ENCODE peak calls at places on chromosomes 5 and 9, in eight cellular contexts. E is HCT116, C is non-pigmented ciliary epithelial cell, D is T-helper 2 cell, R is NCI-H524, M is HTR-8/SVneo, Y is ovary, S is AG04449. W is an unnamed sample.

GRCh38 chr9:90884178-90884577 is 82.6 kb downstream of the SYK start:
- DNase-seq in R (no peak), M (no peak), C (no peak), Y (no peak), D (no peak), S (no peak), E (no peak), W (no peak)

GRCh38 chr9:134365791-134366222 is 39.6 kb downstream of the RXRA start:
- DNase-seq in M (no peak), D (no peak), S (no peak), C (no peak), R (peak; percentile 94), Y (peak; percentile 81), E (no peak), W (peak; percentile 78)

GRCh38 chr5:117249086-117249815 is 674.6 kb upstream of the SEMA6A start:
- DNase-seq in M (no peak), R (no peak), S (no peak), Y (no peak), C (no peak), D (no peak), E (no peak), W (no peak)

GRCh38 chr5:72066658-72067057 is 40.6 kb upstream of the MAP1B start:
- DNase-seq in Y (no peak), M (peak; percentile 57), S (peak; percentile 82), D (no peak), C (peak; percentile 88), R (peak; percentile 29), E (peak; percentile 10), W (peak; percentile 96)

GRCh38 chr5:174229640-174230350 is 184.3 kb downstream of the NSG2 start:
- DNase-seq in D (peak; percentile 6), R (no peak), S (peak; percentile 55), E (no peak), M (no peak), Y (no peak), C (peak; percentile 42), W (no peak)

GRCh38 chr9:34985311-34985899 is 4.1 kb upstream of the DNAJB5 start:
- DNase-seq in Y (no peak), D (peak; percentile 49), R (peak; percentile 55), C (no peak), E (peak; percentile 59), S (no peak), M (peak; percentile 24), W (no peak)

GRCh38 chr5:162128117-162128516 is 60.5 kb downstream of the GABRG2 start:
- DNase-seq in C (no peak), E (peak; percentile 6), Y (no peak), D (no peak), M (no peak), S (no peak), R (no peak), W (no peak)

GRCh38 chr9:124280176-124280691 is 22.5 kb downstream of the NEK6 start:
- DNase-seq in C (no peak), R (no peak), Y (peak; percentile 65), M (no peak), E (no peak), D (no peak), S (no peak), W (no peak)

GRCh38 chr9:127065592-127065991 is 56.8 kb downstream of the ANGPTL2 start:
- DNase-seq in S (no peak), C (no peak), Y (no peak), R (no peak), E (no peak), D (no peak), M (no peak), W (no peak)

GRCh38 chr9:108786756-108787663 is 68.8 kb downstream of the ACTL7B start:
- DNase-seq in E (peak; percentile 37), D (no peak), S (peak; percentile 14), Y (no peak), M (no peak), R (peak; percentile 93), C (no peak), W (peak; percentile 71)

GRCh38 chr9:84154320-84154719 is 173.7 kb downstream of the RMI1 start:
- DNase-seq in S (no peak), Y (no peak), E (no peak), D (no peak), R (no peak), C (no peak), M (no peak), W (no peak)

GRCh38 chr5:60436518-60436917 is 263.4 kb downstream of the DEPDC1B start:
- DNase-seq in M (no peak), Y (no peak), S (no peak), C (no peak), E (no peak), R (no peak), D (no peak), W (no peak)

GRCh38 chr9:127897194-127897692 is 2.2 kb downstream of the ST6GALNAC6 start:
- DNase-seq in M (peak; percentile 66), D (no peak), C (peak; percentile 34), R (peak; percentile 33), Y (peak; percentile 95), S (no peak), E (no peak), W (peak; percentile 37)

GRCh38 chr5:171954721-171955120 is 51.7 kb downstream of the FBXW11 start:
- DNase-seq in D (no peak), Y (no peak), S (no peak), E (no peak), M (no peak), C (no peak), R (no peak), W (peak; percentile 61)

GRCh38 chr5:140855772-140856674 is at the start of gene PCDHA10:
- DNase-seq in D (no peak), S (no peak), Y (peak; percentile 34), M (no peak), C (no peak), E (peak; percentile 42), R (no peak), W (no peak)

GRCh38 chr5:158198636-158199035 is 339.7 kb upstream of the CLINT1 start:
- DNase-seq in C (no peak), Y (no peak), R (no peak), S (no peak), M (no peak), D (no peak), E (no peak), W (no peak)

GRCh38 chr9:104794070-104794469 is 30.1 kb downstream of the NIPSNAP3B start:
- DNase-seq in R (no peak), E (no peak), M (no peak), C (no peak), Y (no peak), D (peak; percentile 29), S (no peak), W (no peak)

GRCh38 chr5:80654054-80654390 is 430 bp upstream of the MSH3 start:
- DNase-seq in D (peak; percentile 65), S (no peak), C (no peak), Y (no peak), M (peak; percentile 24), E (no peak), R (peak; percentile 23), W (no peak)

GRCh38 chr9:7259544-7260241 is 501.9 kb downstream of the KDM4C start:
- DNase-seq in M (no peak), S (no peak), Y (no peak), D (no peak), R (no peak), E (no peak), C (no peak), W (no peak)

GRCh38 chr5:43036409-43036808 is 3.7 kb downstream of the ANXA2R start:
- DNase-seq in Y (no peak), E (no peak), D (peak; percentile 74), R (no peak), M (no peak), S (no peak), C (no peak), W (no peak)

GRCh38 chr5:65359981-65360380 is 121.7 kb downstream of the ADAMTS6 start:
- DNase-seq in C (no peak), R (peak; percentile 84), S (no peak), E (no peak), D (no peak), Y (no peak), M (no peak), W (no peak)

GRCh38 chr9:32644698-32645097 is 9.2 kb upstream of the TAF1L start:
- DNase-seq in Y (no peak), M (peak; percentile 43), C (peak; percentile 92), E (no peak), R (no peak), D (no peak), S (peak; percentile 93), W (peak; percentile 47)

GRCh38 chr9:98593354-98594253 is 115.1 kb downstream of the GABBR2 start:
- DNase-seq in S (no peak), C (no peak), R (peak; percentile 47), E (no peak), M (no peak), D (no peak), Y (no peak), W (no peak)

GRCh38 chr5:180400416-180400815 is 47.3 kb upstream of the GFPT2 start:
- DNase-seq in S (no peak), D (no peak), Y (no peak), M (no peak), C (no peak), E (no peak), R (no peak), W (no peak)

GRCh38 chr9:95087659-95088242 is 229.8 kb downstream of the FANCC start:
- DNase-seq in S (no peak), D (peak; percentile 22), C (no peak), Y (no peak), E (no peak), M (no peak), R (peak; percentile 15), W (peak; percentile 45)

GRCh38 chr5:133456933-133457402 is 155.4 kb downstream of the FSTL4 start:
- DNase-seq in R (no peak), M (peak; percentile 61), D (no peak), E (no peak), Y (no peak), C (no peak), S (no peak), W (peak; percentile 96)

GRCh38 chr9:95515272-95516113 is 1.3 kb downstream of the PTCH1 start:
- DNase-seq in R (peak; percentile 71), S (no peak), M (no peak), E (no peak), C (no peak), D (peak; percentile 54), Y (peak; percentile 45), W (no peak)

W was measured in PC-9.